ENCODE peak calls at places on chromosomes 6 and 20, in seven cellular contexts. One of them, this sample, is unnamed.

GRCh38 chr6:148455674-148456559 is 113.3 kb downstream of the SASH1 start:
- DNase-seq in COR-L47: no peak
- DNase-seq in body of pancreas: no peak
- DNase-seq in immature natural killer cell: no peak
- DNase-seq in heart right ventricle: no peak
- DNase-seq in gastrocnemius medialis: no peak
- DNase-seq in AG20443: no peak
- DNase-seq in this sample: no peak

GRCh38 chr6:27237089-27237723 is 10.3 kb upstream of the PRSS16 start:
- DNase-seq in COR-L47: no peak
- DNase-seq in body of pancreas: peak
- DNase-seq in immature natural killer cell: peak
- DNase-seq in heart right ventricle: no peak
- DNase-seq in gastrocnemius medialis: no peak
- DNase-seq in AG20443: no peak
- DNase-seq in this sample: peak

GRCh38 chr6:3351105-3351676 is 92.4 kb downstream of the PSMG4 start:
- DNase-seq in COR-L47: no peak
- DNase-seq in body of pancreas: no peak
- DNase-seq in immature natural killer cell: no peak
- DNase-seq in heart right ventricle: no peak
- DNase-seq in gastrocnemius medialis: no peak
- DNase-seq in AG20443: no peak
- DNase-seq in this sample: no peak

GRCh38 chr6:124793406-124793805 is 168.8 kb upstream of the RNF217 start:
- DNase-seq in COR-L47: no peak
- DNase-seq in body of pancreas: no peak
- DNase-seq in immature natural killer cell: no peak
- DNase-seq in heart right ventricle: no peak
- DNase-seq in gastrocnemius medialis: no peak
- DNase-seq in AG20443: no peak
- DNase-seq in this sample: no peak

GRCh38 chr6:166736606-166737005 is 109.6 kb upstream of the RPS6KA2 start:
- DNase-seq in COR-L47: no peak
- DNase-seq in body of pancreas: no peak
- DNase-seq in immature natural killer cell: no peak
- DNase-seq in heart right ventricle: no peak
- DNase-seq in gastrocnemius medialis: no peak
- DNase-seq in AG20443: peak
- DNase-seq in this sample: no peak

GRCh38 chr6:33885121-33886057 is 81.6 kb upstream of the MLN start:
- DNase-seq in COR-L47: no peak
- DNase-seq in body of pancreas: no peak
- DNase-seq in immature natural killer cell: no peak
- DNase-seq in heart right ventricle: no peak
- DNase-seq in gastrocnemius medialis: no peak
- DNase-seq in AG20443: peak
- DNase-seq in this sample: no peak

GRCh38 chr6:160973856-160974255 is 17.7 kb upstream of the MAP3K4 start:
- DNase-seq in COR-L47: no peak
- DNase-seq in body of pancreas: no peak
- DNase-seq in immature natural killer cell: no peak
- DNase-seq in heart right ventricle: no peak
- DNase-seq in gastrocnemius medialis: no peak
- DNase-seq in AG20443: peak
- DNase-seq in this sample: no peak

GRCh38 chr6:71209626-71210025 is 79.0 kb upstream of the OGFRL1 start:
- DNase-seq in COR-L47: no peak
- DNase-seq in body of pancreas: no peak
- DNase-seq in immature natural killer cell: no peak
- DNase-seq in heart right ventricle: no peak
- DNase-seq in gastrocnemius medialis: no peak
- DNase-seq in AG20443: no peak
- DNase-seq in this sample: no peak

GRCh38 chr6:33787954-33788693 is 806 bp downstream of the LEMD2 start:
- DNase-seq in COR-L47: peak
- DNase-seq in body of pancreas: peak
- DNase-seq in immature natural killer cell: peak
- DNase-seq in heart right ventricle: peak
- DNase-seq in gastrocnemius medialis: peak
- DNase-seq in AG20443: peak
- DNase-seq in this sample: no peak

GRCh38 chr20:62062661-62063600 is 2.8 kb downstream of the TAF4 start:
- DNase-seq in COR-L47: no peak
- DNase-seq in body of pancreas: no peak
- DNase-seq in immature natural killer cell: no peak
- DNase-seq in heart right ventricle: no peak
- DNase-seq in gastrocnemius medialis: no peak
- DNase-seq in AG20443: no peak
- DNase-seq in this sample: no peak

GRCh38 chr6:6546318-6547110 is 42.0 kb upstream of the LY86 start:
- DNase-seq in COR-L47: peak
- DNase-seq in body of pancreas: peak
- DNase-seq in immature natural killer cell: peak
- DNase-seq in heart right ventricle: peak
- DNase-seq in gastrocnemius medialis: peak
- DNase-seq in AG20443: peak
- DNase-seq in this sample: peak

GRCh38 chr20:45621593-45621992 is 7.9 kb upstream of the WFDC10A start:
- DNase-seq in COR-L47: no peak
- DNase-seq in body of pancreas: peak
- DNase-seq in immature natural killer cell: no peak
- DNase-seq in heart right ventricle: no peak
- DNase-seq in gastrocnemius medialis: no peak
- DNase-seq in AG20443: no peak
- DNase-seq in this sample: no peak

GRCh38 chr6:34332255-34333198 is 59.9 kb downstream of the NUDT3 start:
- DNase-seq in COR-L47: no peak
- DNase-seq in body of pancreas: no peak
- DNase-seq in immature natural killer cell: no peak
- DNase-seq in heart right ventricle: no peak
- DNase-seq in gastrocnemius medialis: no peak
- DNase-seq in AG20443: no peak
- DNase-seq in this sample: no peak

GRCh38 chr20:20549267-20549612 is 163.2 kb downstream of the RALGAPA2 start:
- DNase-seq in COR-L47: peak
- DNase-seq in body of pancreas: peak
- DNase-seq in immature natural killer cell: no peak
- DNase-seq in heart right ventricle: no peak
- DNase-seq in gastrocnemius medialis: no peak
- DNase-seq in AG20443: no peak
- DNase-seq in this sample: no peak